ENCODE peak calls at places on chromosomes 13 and 19, in eight cellular contexts. T is adrenal gland; Y is endodermal cell; Z is IMR-90; J is gastrocnemius medialis; K is H1; U is effector memory CD4-positive, alpha-beta T cell; E is neuronal stem cell. F is an unnamed sample. For H3K4me1 and H3K36me3, the result is how much of the 10 kb centered on the place peaks cover.

GRCh38 chr13:68609671-68610070 is 1379.5 kb upstream of the PCDH9 start:
- DNase-seq in T (no peak), Y (no peak), Z (no peak), J (no peak), K (no peak), U (no peak), E (no peak), F (no peak)

GRCh38 chr13:110444226-110444653 is 117.3 kb downstream of the RAB20 start:
- DNase-seq in T (no peak), Y (no peak), Z (peak), J (no peak), K (no peak), U (no peak), E (no peak), F (peak)

GRCh38 chr13:73292127-73292526 is 233.3 kb downstream of the KLF5 start:
- DNase-seq in T (no peak), Y (no peak), Z (no peak), J (no peak), K (no peak), U (no peak), E (no peak), F (no peak)

GRCh38 chr13:26895081-26895807 is 134.7 kb upstream of the GPR12 start:
- DNase-seq in T (no peak), Y (peak), Z (no peak), J (no peak), K (no peak), U (no peak), E (no peak), F (no peak)

GRCh38 chr13:93029536-93029935 is 197.1 kb upstream of the GPC6 start:
- DNase-seq in T (no peak), Y (no peak), Z (peak), J (no peak), K (no peak), U (no peak), E (no peak), F (no peak)

GRCh38 chr19:413756-414420 is 4.9 kb upstream of the C2CD4C start:
- DNase-seq in T (peak), Y (no peak), Z (no peak), J (no peak), K (no peak), U (no peak), E (no peak), F (no peak)

GRCh38 chr13:95199896-95200295 is 101.4 kb downstream of the ABCC4 start:
- DNase-seq in T (no peak), Y (no peak), Z (no peak), J (no peak), K (no peak), U (no peak), E (no peak), F (no peak)

GRCh38 chr13:67150608-67151007 is 79.5 kb downstream of the PCDH9 start:
- DNase-seq in T (no peak), Y (no peak), Z (no peak), J (no peak), K (no peak), U (no peak), E (no peak), F (no peak)

GRCh38 chr13:111245781-111246384 is 74.6 kb upstream of the TEX29 start:
- DNase-seq in T (no peak), Y (no peak), Z (peak), J (no peak), K (no peak), U (no peak), E (no peak), F (no peak)

GRCh38 chr13:27663947-27664346 is 42.3 kb downstream of the POLR1D start:
- DNase-seq in T (no peak), Y (peak), Z (no peak), J (no peak), K (no peak), U (no peak), E (no peak), F (no peak)

GRCh38 chr13:32501058-32501457 is 37.5 kb downstream of the N4BP2L2 start:
- DNase-seq in T (no peak), Y (no peak), Z (peak), J (no peak), K (no peak), U (no peak), E (no peak), F (no peak)

GRCh38 chr13:64239372-64239771 is 2823.7 kb upstream of the PCDH20 start:
- DNase-seq in T (no peak), Y (no peak), Z (peak), J (no peak), K (no peak), U (no peak), E (no peak), F (peak)

GRCh38 chr19:29655648-29656335 is 9.5 kb upstream of the PLEKHF1 start:
- DNase-seq in T (no peak), Y (no peak), Z (no peak), J (no peak), K (no peak), U (no peak), E (no peak), F (no peak)

GRCh38 chr19:45087531-45087930 is 5.4 kb upstream of the PPP1R37 start:
- DNase-seq in T (no peak), Y (no peak), Z (no peak), J (no peak), K (no peak), U (peak), E (no peak), F (no peak)

GRCh38 chr19:45142728-45143115 is 18.1 kb downstream of the NKPD1 start:
- DNase-seq in T (peak), Y (no peak), Z (no peak), J (no peak), K (no peak), U (no peak), E (no peak), F (no peak)

GRCh38 chr19:15456871-15457700 is 7.3 kb downstream of the RASAL3 start:
- DNase-seq in T (no peak), Y (peak), Z (no peak), J (no peak), K (peak), U (no peak), E (no peak), F (no peak)

DNA sequence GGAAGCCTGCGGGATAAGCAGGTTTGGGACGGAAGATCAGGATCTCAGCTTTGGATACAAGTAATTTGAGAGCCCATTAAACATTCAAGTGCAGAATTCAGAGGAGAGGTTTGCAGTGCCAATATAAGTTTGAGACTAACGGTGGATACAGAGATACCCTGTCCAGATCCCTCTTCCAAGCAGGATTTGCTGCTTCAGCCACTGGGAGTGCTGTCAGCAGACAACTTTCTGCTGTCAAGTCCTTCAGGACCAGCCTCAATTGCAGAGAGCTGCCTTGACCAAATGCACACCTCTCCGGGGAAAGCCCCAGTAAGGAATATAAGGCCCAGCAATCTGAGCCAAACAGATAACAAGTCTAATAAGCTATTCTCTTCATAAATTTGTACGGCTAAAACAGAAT is 46.1 kb upstream of the ZNF780A start:
- DNase-seq in T (no peak), Y (no peak), Z (no peak), J (no peak), K (no peak), U (no peak), E (no peak), F (no peak)
- H3K4me1 ChIP-seq in T (under half), Y (under half), Z (under half), J (under half), K (under half), U (under half), E (under half), F (under half)

GRCh38 chr19:49691243-49692101 is 556 bp downstream of the CPT1C start:
- DNase-seq in T (peak), Y (peak), Z (peak), J (no peak), K (no peak), U (no peak), E (peak), F (no peak)

GRCh38 chr19:49690073-49690655 is 752 bp upstream of the CPT1C start:
- DNase-seq in T (no peak), Y (no peak), Z (no peak), J (no peak), K (no peak), U (no peak), E (no peak), F (no peak)

GRCh38 chr19:49689133-49690072 is at the start of gene ADM5:
- DNase-seq in T (no peak), Y (peak), Z (no peak), J (no peak), K (no peak), U (no peak), E (no peak), F (no peak)

GRCh38 chr19:49690656-49691242 is at the start of gene CPT1C:
- DNase-seq in T (peak), Y (peak), Z (peak), J (peak), K (peak), U (peak), E (peak), F (no peak)

DNA sequence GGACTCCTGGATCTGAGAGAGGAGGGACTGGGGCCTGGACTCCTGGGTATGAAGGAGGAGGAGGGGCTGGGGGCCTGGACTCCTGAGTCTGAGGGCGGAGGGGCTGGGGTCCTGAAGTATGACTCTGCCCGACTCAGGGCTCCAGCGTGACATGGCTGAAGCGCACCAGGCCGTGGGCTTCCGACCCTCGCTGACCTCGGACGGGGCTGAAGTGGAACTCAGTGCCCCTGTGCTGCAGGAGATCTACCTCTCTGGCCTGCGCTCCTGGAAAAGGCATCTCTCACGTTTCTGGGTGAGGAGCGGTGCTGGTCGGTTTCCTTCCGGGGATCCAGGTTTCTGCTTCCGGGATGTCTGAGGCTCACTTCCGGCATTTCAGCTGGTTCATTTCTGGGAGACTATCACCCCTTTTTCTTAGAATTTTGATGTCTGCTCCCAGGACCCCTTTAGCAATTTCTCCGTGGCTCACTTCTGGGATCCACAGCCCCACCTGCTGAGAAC is 1.2 kb downstream of the CPT1C start:
- DNase-seq in T (no peak), Y (no peak), Z (no peak), J (no peak), K (no peak), U (no peak), E (no peak), F (no peak)
- H3K4me3 ChIP-seq in T (no peak), Y (no peak), Z (no peak), J (no peak), K (peak), U (no peak), E (peak), F (no peak)

DNA sequence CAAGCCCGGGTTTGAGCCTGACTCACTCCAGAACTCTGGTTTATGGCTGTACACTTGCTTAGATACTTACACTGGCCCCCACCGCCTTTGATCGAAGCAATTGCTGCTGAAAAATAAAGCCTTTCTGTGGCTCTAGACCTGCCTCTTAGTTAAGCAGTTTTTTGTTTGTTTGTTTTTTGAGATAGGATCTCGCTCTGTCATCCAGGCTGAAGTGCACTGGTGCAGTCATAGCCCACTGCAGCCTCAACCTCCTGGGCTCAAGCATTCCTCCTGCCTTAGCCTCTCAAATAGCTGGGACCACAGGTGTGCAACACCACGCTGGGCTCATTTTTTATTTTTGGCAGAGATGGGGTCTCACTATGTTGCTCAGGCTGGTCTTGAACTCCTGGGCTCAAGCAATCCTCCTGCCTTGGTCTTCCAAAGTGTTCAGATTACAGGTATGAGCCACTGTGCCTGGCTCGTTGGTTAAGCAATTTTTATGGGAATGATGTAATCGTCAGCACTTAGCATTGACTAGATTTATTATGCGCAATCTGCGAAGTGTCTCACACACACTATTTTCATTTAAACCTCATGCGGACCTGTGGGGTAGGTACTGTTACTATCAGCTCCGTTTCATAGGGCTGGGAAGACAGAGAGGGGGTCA is 22.2 kb downstream of the PPP2R1A start:
- DNase-seq in T (peak), Y (no peak), Z (no peak), J (no peak), K (no peak), U (no peak), E (no peak), F (no peak)
- H3K36me3 ChIP-seq in T (under half), Y (half or more), Z (half or more), J (under half), K (half or more), U (half or more), E (half or more), F (half or more)

GRCh38 chr19:33302175-33302973 is at the start of gene CEBPA:
- DNase-seq in T (peak), Y (peak), Z (peak), J (peak), K (peak), U (peak), E (peak), F (no peak)
- H3K4me1 ChIP-seq in T (under half), Y (under half), Z (under half), J (under half), K (under half), U (under half), E (under half), F (under half)

GRCh38 chr19:46393456-46394397 is 19.6 kb downstream of the CCDC8 start:
- DNase-seq in T (no peak), Y (peak), Z (no peak), J (no peak), K (no peak), U (no peak), E (no peak), F (no peak)

GRCh38 chr19:46390866-46391265 is 22.5 kb downstream of the CCDC8 start:
- DNase-seq in T (peak), Y (no peak), Z (no peak), J (no peak), K (no peak), U (no peak), E (no peak), F (peak)

GRCh38 chr19:46392837-46393236 is 20.5 kb downstream of the CCDC8 start:
- DNase-seq in T (no peak), Y (no peak), Z (no peak), J (no peak), K (no peak), U (no peak), E (no peak), F (no peak)

GRCh38 chr19:46391296-46392251 is 21.8 kb downstream of the CCDC8 start:
- DNase-seq in T (peak), Y (peak), Z (no peak), J (no peak), K (no peak), U (no peak), E (no peak), F (no peak)

DNA sequence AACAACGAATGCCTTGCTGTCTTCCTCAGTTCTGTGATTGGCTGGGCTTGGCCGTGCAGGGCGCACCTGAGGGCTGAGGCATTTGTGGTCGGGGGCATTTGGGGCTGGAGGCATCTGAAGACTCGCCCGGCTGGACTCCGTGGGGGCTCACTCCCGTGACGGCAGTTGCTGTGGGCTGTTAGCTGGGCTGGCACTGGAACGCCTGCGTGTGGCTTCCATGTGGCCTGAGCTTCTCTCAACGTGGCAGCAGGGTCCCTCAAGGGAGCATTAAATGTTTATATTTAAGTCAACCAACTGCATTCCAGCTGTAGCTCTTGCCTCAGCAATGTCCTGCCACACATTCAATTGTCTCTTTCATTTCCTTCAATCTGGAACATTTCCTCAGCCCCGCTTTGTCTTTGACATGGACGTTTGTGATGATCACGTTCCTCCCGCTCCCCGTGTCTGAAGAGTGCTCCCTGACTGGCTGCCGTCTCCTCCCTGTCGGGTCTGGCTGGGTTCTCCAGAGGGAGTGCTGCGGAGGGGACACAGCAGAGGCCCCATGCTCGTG is 21.0 kb downstream of the CCDC8 start:
- DNase-seq in T (peak), Y (peak), Z (peak), J (no peak), K (no peak), U (no peak), E (no peak), F (peak)
- H3K4me3 ChIP-seq in T (no peak), Y (no peak), Z (no peak), J (no peak), K (no peak), U (no peak), E (no peak), F (peak)

GRCh38 chr19:12133069-12133468 is 7.1 kb downstream of the ZNF20 start:
- DNase-seq in T (no peak), Y (no peak), Z (no peak), J (no peak), K (no peak), U (no peak), E (no peak), F (no peak)
- H3K36me3 ChIP-seq in T (under half), Y (half or more), Z (half or more), J (under half), K (under half), U (under half), E (half or more), F (half or more)

DNA sequence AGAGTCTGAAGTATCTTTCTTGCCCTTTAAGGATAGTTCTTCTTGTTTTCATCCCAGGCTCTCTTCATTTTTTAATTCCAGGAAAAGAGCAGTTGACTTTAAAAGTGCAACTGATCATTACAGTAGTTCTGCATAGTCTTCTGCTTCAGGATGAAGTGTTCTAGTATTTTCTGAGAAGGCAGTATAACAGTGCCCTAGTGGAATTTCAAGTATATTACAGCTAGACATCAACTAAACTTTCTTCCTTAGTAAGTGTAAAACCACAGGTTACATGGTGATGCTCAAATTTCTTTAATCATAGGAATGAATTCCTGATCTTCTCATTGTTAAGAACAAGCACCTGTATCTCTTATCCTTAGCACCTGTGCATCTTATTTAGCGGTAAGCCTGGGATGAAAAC is 10.9 kb downstream of the NUFIP1 start:
- DNase-seq in T (no peak), Y (no peak), Z (no peak), J (no peak), K (no peak), U (no peak), E (no peak), F (no peak)
- H3K4me1 ChIP-seq in T (under half), Y (under half), Z (under half), J (under half), K (under half), U (under half), E (under half), F (under half)

GRCh38 chr19:36528921-36529518 is 949 bp upstream of the ZNF260 start:
- DNase-seq in T (no peak), Y (peak), Z (no peak), J (no peak), K (no peak), U (no peak), E (no peak), F (no peak)

GRCh38 chr19:36527873-36528193 is 238 bp downstream of the ZNF260 start:
- DNase-seq in T (no peak), Y (no peak), Z (no peak), J (no peak), K (no peak), U (no peak), E (no peak), F (no peak)

GRCh38 chr19:36528194-36528920 is at the start of gene ZNF260:
- DNase-seq in T (peak), Y (peak), Z (peak), J (peak), K (peak), U (peak), E (peak), F (peak)

GRCh38 chr19:36524617-36525016 is 3.5 kb downstream of the ZNF260 start:
- DNase-seq in T (no peak), Y (no peak), Z (no peak), J (no peak), K (no peak), U (no peak), E (no peak), F (no peak)

DNA sequence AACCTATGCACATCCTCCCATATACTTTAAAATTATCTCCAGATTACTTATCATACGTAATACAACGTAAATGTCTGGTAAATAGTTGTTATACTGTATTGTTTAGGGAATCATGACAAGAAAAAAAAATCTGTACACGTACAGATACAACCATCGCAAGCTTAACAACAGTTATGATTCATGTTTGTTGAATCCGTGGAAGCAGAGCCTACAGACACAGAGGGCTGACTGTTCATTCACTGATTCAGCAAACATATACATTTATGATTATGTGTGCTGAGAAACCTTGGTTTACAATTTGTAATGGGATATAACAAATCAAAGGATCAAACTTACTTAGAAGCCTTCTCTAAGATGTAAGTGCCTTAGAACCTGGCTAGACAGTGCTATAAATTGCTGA is 1.5 kb downstream of the ZNF260 start:
- DNase-seq in T (no peak), Y (no peak), Z (no peak), J (no peak), K (no peak), U (no peak), E (no peak), F (no peak)
- H3K4me3 ChIP-seq in T (no peak), Y (peak), Z (no peak), J (no peak), K (no peak), U (no peak), E (no peak), F (no peak)